ENCODE peak calls at places on chromosomes 7 and 10, in nine cellular contexts. One of them, this sample, is unnamed.

GRCh38 chr7:116429986-116430619 is 69.4 kb upstream of the CAV2 start:
- DNase-seq in fibroblast of the aortic adventitia: no peak
- DNase-seq in body of pancreas: no peak
- DNase-seq in hypothalamus: no peak
- DNase-seq in stomach: no peak
- DNase-seq in non-pigmented ciliary epithelial cell: no peak
- DNase-seq in NCI-H2171: no peak
- DNase-seq in globus pallidus: no peak
- DNase-seq in AG10803: peak
- DNase-seq in this sample: no peak

GRCh38 chr10:72561745-72562166 is 64.1 kb downstream of the MICU1 start:
- DNase-seq in fibroblast of the aortic adventitia: no peak
- DNase-seq in body of pancreas: no peak
- DNase-seq in hypothalamus: no peak
- DNase-seq in stomach: no peak
- DNase-seq in non-pigmented ciliary epithelial cell: no peak
- DNase-seq in NCI-H2171: no peak
- DNase-seq in globus pallidus: no peak
- DNase-seq in AG10803: no peak
- DNase-seq in this sample: no peak

GRCh38 chr7:41313171-41313570 is 389.7 kb downstream of the INHBA start:
- DNase-seq in fibroblast of the aortic adventitia: peak
- DNase-seq in body of pancreas: no peak
- DNase-seq in hypothalamus: no peak
- DNase-seq in stomach: no peak
- DNase-seq in non-pigmented ciliary epithelial cell: no peak
- DNase-seq in NCI-H2171: no peak
- DNase-seq in globus pallidus: no peak
- DNase-seq in AG10803: no peak
- DNase-seq in this sample: no peak

GRCh38 chr10:46555366-46555712 is 1.1 kb downstream of the GPRIN2 start:
- DNase-seq in fibroblast of the aortic adventitia: no peak
- DNase-seq in body of pancreas: peak
- DNase-seq in hypothalamus: no peak
- DNase-seq in stomach: no peak
- DNase-seq in non-pigmented ciliary epithelial cell: no peak
- DNase-seq in NCI-H2171: no peak
- DNase-seq in globus pallidus: no peak
- DNase-seq in AG10803: no peak
- DNase-seq in this sample: no peak

GRCh38 chr7:39291644-39292411 is 274.4 kb upstream of the YAE1 start:
- DNase-seq in fibroblast of the aortic adventitia: no peak
- DNase-seq in body of pancreas: no peak
- DNase-seq in hypothalamus: no peak
- DNase-seq in stomach: no peak
- DNase-seq in non-pigmented ciliary epithelial cell: no peak
- DNase-seq in NCI-H2171: no peak
- DNase-seq in globus pallidus: no peak
- DNase-seq in AG10803: no peak
- DNase-seq in this sample: no peak

GRCh38 chr7:128728608-128729007 is 10.6 kb upstream of the CALU start:
- DNase-seq in fibroblast of the aortic adventitia: peak
- DNase-seq in body of pancreas: no peak
- DNase-seq in hypothalamus: no peak
- DNase-seq in stomach: no peak
- DNase-seq in non-pigmented ciliary epithelial cell: no peak
- DNase-seq in NCI-H2171: no peak
- DNase-seq in globus pallidus: no peak
- DNase-seq in AG10803: peak
- DNase-seq in this sample: no peak

GRCh38 chr7:124765401-124766352 is at the start of gene GPR37:
- DNase-seq in fibroblast of the aortic adventitia: peak
- DNase-seq in body of pancreas: peak
- DNase-seq in hypothalamus: peak
- DNase-seq in stomach: peak
- DNase-seq in non-pigmented ciliary epithelial cell: peak
- DNase-seq in NCI-H2171: peak
- DNase-seq in globus pallidus: peak
- DNase-seq in AG10803: peak
- DNase-seq in this sample: no peak

GRCh38 chr7:30727061-30727945 is 24.6 kb upstream of the INMT start:
- DNase-seq in fibroblast of the aortic adventitia: peak
- DNase-seq in body of pancreas: no peak
- DNase-seq in hypothalamus: no peak
- DNase-seq in stomach: no peak
- DNase-seq in non-pigmented ciliary epithelial cell: no peak
- DNase-seq in NCI-H2171: no peak
- DNase-seq in globus pallidus: no peak
- DNase-seq in AG10803: peak
- DNase-seq in this sample: no peak

GRCh38 chr10:125812128-125812527 is 10.9 kb downstream of the UROS start:
- DNase-seq in fibroblast of the aortic adventitia: peak
- DNase-seq in body of pancreas: peak
- DNase-seq in hypothalamus: no peak
- DNase-seq in stomach: no peak
- DNase-seq in non-pigmented ciliary epithelial cell: peak
- DNase-seq in NCI-H2171: no peak
- DNase-seq in globus pallidus: no peak
- DNase-seq in AG10803: peak
- DNase-seq in this sample: no peak

GRCh38 chr10:100346351-100346764 is 675 bp upstream of the SCD start:
- DNase-seq in fibroblast of the aortic adventitia: peak
- DNase-seq in body of pancreas: peak
- DNase-seq in hypothalamus: peak
- DNase-seq in stomach: peak
- DNase-seq in non-pigmented ciliary epithelial cell: no peak
- DNase-seq in NCI-H2171: peak
- DNase-seq in globus pallidus: peak
- DNase-seq in AG10803: peak
- DNase-seq in this sample: peak

GRCh38 chr10:14758994-14759664 is 15.6 kb downstream of the FAM107B start:
- DNase-seq in fibroblast of the aortic adventitia: no peak
- DNase-seq in body of pancreas: peak
- DNase-seq in hypothalamus: no peak
- DNase-seq in stomach: peak
- DNase-seq in non-pigmented ciliary epithelial cell: no peak
- DNase-seq in NCI-H2171: no peak
- DNase-seq in globus pallidus: no peak
- DNase-seq in AG10803: no peak
- DNase-seq in this sample: no peak

GRCh38 chr7:31421607-31422006 is 81.1 kb upstream of the NEUROD6 start:
- DNase-seq in fibroblast of the aortic adventitia: no peak
- DNase-seq in body of pancreas: no peak
- DNase-seq in hypothalamus: no peak
- DNase-seq in stomach: no peak
- DNase-seq in non-pigmented ciliary epithelial cell: no peak
- DNase-seq in NCI-H2171: no peak
- DNase-seq in globus pallidus: no peak
- DNase-seq in AG10803: no peak
- DNase-seq in this sample: no peak

GRCh38 chr10:227014-227413 is 91.8 kb downstream of the ZMYND11 start:
- DNase-seq in fibroblast of the aortic adventitia: peak
- DNase-seq in body of pancreas: no peak
- DNase-seq in hypothalamus: no peak
- DNase-seq in stomach: no peak
- DNase-seq in non-pigmented ciliary epithelial cell: no peak
- DNase-seq in NCI-H2171: no peak
- DNase-seq in globus pallidus: no peak
- DNase-seq in AG10803: peak
- DNase-seq in this sample: no peak

GRCh38 chr10:132907901-132908620 is 34.3 kb downstream of the CFAP46 start:
- DNase-seq in fibroblast of the aortic adventitia: no peak
- DNase-seq in body of pancreas: no peak
- DNase-seq in hypothalamus: no peak
- DNase-seq in stomach: no peak
- DNase-seq in non-pigmented ciliary epithelial cell: no peak
- DNase-seq in NCI-H2171: no peak
- DNase-seq in globus pallidus: no peak
- DNase-seq in AG10803: no peak
- DNase-seq in this sample: no peak